ENCODE peak calls at places on chromosomes 6 and 20, in seven cellular contexts. One of them, this sample, is unnamed.

GRCh38 chr6:90818163-90818562 is 231.3 kb upstream of the MAP3K7 start:
- DNase-seq in upper lobe of right lung: no peak
- DNase-seq in heart right ventricle: no peak
- DNase-seq in ascending aorta: no peak
- DNase-seq in NT2/D1: no peak
- DNase-seq in heart left ventricle: no peak
- DNase-seq in colonic mucosa: no peak
- DNase-seq in this sample: no peak

GRCh38 chr20:13851279-13851678 is 66.5 kb downstream of the NDUFAF5 start:
- DNase-seq in heart left ventricle: no peak
- DNase-seq in upper lobe of right lung: no peak
- DNase-seq in ascending aorta: no peak
- DNase-seq in NT2/D1: no peak
- DNase-seq in heart right ventricle: no peak
- DNase-seq in colonic mucosa: no peak
- DNase-seq in this sample: no peak

GRCh38 chr6:30885999-30886896 is 1.9 kb downstream of the DDR1 start:
- DNase-seq in colonic mucosa: peak; percentile 74
- DNase-seq in upper lobe of right lung: peak; percentile 59
- DNase-seq in ascending aorta: peak; percentile 65
- DNase-seq in NT2/D1: peak; percentile 90
- DNase-seq in heart right ventricle: no peak
- DNase-seq in heart left ventricle: peak; percentile 69
- DNase-seq in this sample: peak; percentile 86

GRCh38 chr6:12258191-12258590 is 32.0 kb upstream of the EDN1 start:
- DNase-seq in heart right ventricle: no peak
- DNase-seq in ascending aorta: no peak
- DNase-seq in NT2/D1: no peak
- DNase-seq in upper lobe of right lung: no peak
- DNase-seq in heart left ventricle: no peak
- DNase-seq in colonic mucosa: no peak
- DNase-seq in this sample: no peak

GRCh38 chr6:143176090-143177021 is 115.7 kb downstream of the AIG1 start:
- DNase-seq in colonic mucosa: no peak
- DNase-seq in heart left ventricle: no peak
- DNase-seq in heart right ventricle: no peak
- DNase-seq in upper lobe of right lung: no peak
- DNase-seq in ascending aorta: no peak
- DNase-seq in NT2/D1: no peak
- DNase-seq in this sample: no peak

GRCh38 chr6:74936886-74937285 is 269.0 kb downstream of the COL12A1 start:
- DNase-seq in colonic mucosa: no peak
- DNase-seq in heart left ventricle: no peak
- DNase-seq in ascending aorta: no peak
- DNase-seq in NT2/D1: no peak
- DNase-seq in upper lobe of right lung: no peak
- DNase-seq in heart right ventricle: no peak
- DNase-seq in this sample: no peak

GRCh38 chr20:14992071-14992654 is 654.8 kb upstream of the FLRT3 start:
- DNase-seq in ascending aorta: no peak
- DNase-seq in NT2/D1: no peak
- DNase-seq in heart left ventricle: no peak
- DNase-seq in heart right ventricle: no peak
- DNase-seq in upper lobe of right lung: no peak
- DNase-seq in colonic mucosa: no peak
- DNase-seq in this sample: no peak

GRCh38 chr20:19833395-19833794 is 75.3 kb downstream of the RIN2 start:
- DNase-seq in ascending aorta: no peak
- DNase-seq in heart left ventricle: no peak
- DNase-seq in NT2/D1: no peak
- DNase-seq in colonic mucosa: no peak
- DNase-seq in upper lobe of right lung: no peak
- DNase-seq in heart right ventricle: no peak
- DNase-seq in this sample: no peak

GRCh38 chr20:46622125-46622524 is 29.1 kb downstream of the SLC13A3 start:
- DNase-seq in NT2/D1: peak; percentile 43
- DNase-seq in colonic mucosa: no peak
- DNase-seq in heart right ventricle: no peak
- DNase-seq in upper lobe of right lung: no peak
- DNase-seq in heart left ventricle: no peak
- DNase-seq in ascending aorta: no peak
- DNase-seq in this sample: no peak

GRCh38 chr6:79864421-79864820 is 82.9 kb downstream of the ELOVL4 start:
- DNase-seq in heart left ventricle: no peak
- DNase-seq in colonic mucosa: no peak
- DNase-seq in upper lobe of right lung: no peak
- DNase-seq in heart right ventricle: no peak
- DNase-seq in NT2/D1: no peak
- DNase-seq in ascending aorta: no peak
- DNase-seq in this sample: no peak

GRCh38 chr6:127178746-127179145 is 60.3 kb downstream of the RSPO3 start:
- DNase-seq in heart right ventricle: no peak
- DNase-seq in upper lobe of right lung: no peak
- DNase-seq in NT2/D1: no peak
- DNase-seq in colonic mucosa: no peak
- DNase-seq in ascending aorta: no peak
- DNase-seq in heart left ventricle: no peak
- DNase-seq in this sample: no peak

GRCh38 chr6:79874531-79875132 is 72.7 kb downstream of the ELOVL4 start:
- DNase-seq in heart right ventricle: no peak
- DNase-seq in upper lobe of right lung: no peak
- DNase-seq in NT2/D1: no peak
- DNase-seq in heart left ventricle: no peak
- DNase-seq in colonic mucosa: no peak
- DNase-seq in ascending aorta: no peak
- DNase-seq in this sample: no peak

GRCh38 chr20:25389858-25390537 is 637 bp downstream of the ABHD12 start:
- DNase-seq in heart right ventricle: peak; percentile 18
- DNase-seq in colonic mucosa: peak; percentile 40
- DNase-seq in upper lobe of right lung: peak; percentile 80
- DNase-seq in heart left ventricle: peak; percentile 37
- DNase-seq in ascending aorta: peak; percentile 66
- DNase-seq in NT2/D1: no peak
- DNase-seq in this sample: peak; percentile 78

GRCh38 chr20:37526238-37526838 is 1.3 kb downstream of the BLCAP start:
- DNase-seq in colonic mucosa: peak; percentile 57
- DNase-seq in heart left ventricle: no peak
- DNase-seq in heart right ventricle: peak; percentile 50
- DNase-seq in upper lobe of right lung: no peak
- DNase-seq in ascending aorta: peak; percentile 59
- DNase-seq in NT2/D1: peak; percentile 81
- DNase-seq in this sample: peak; percentile 64

GRCh38 chr6:4359108-4359710 is 223.8 kb upstream of the ECI2 start:
- DNase-seq in heart left ventricle: no peak
- DNase-seq in ascending aorta: no peak
- DNase-seq in NT2/D1: no peak
- DNase-seq in upper lobe of right lung: no peak
- DNase-seq in heart right ventricle: no peak
- DNase-seq in colonic mucosa: no peak
- DNase-seq in this sample: no peak

GRCh38 chr20:46013826-46014516 is 5.3 kb downstream of the MMP9 start:
- DNase-seq in heart left ventricle: peak; percentile 38
- DNase-seq in colonic mucosa: peak; percentile 56
- DNase-seq in heart right ventricle: no peak
- DNase-seq in ascending aorta: no peak
- DNase-seq in upper lobe of right lung: peak; percentile 82
- DNase-seq in NT2/D1: no peak
- DNase-seq in this sample: peak; percentile 74

GRCh38 chr6:44503471-44503870 is 116.0 kb downstream of the CDC5L start:
- DNase-seq in NT2/D1: no peak
- DNase-seq in upper lobe of right lung: no peak
- DNase-seq in ascending aorta: no peak
- DNase-seq in colonic mucosa: no peak
- DNase-seq in heart right ventricle: no peak
- DNase-seq in heart left ventricle: no peak
- DNase-seq in this sample: no peak

GRCh38 chr6:113642714-113643442 is 214.3 kb upstream of the MARCKS start:
- DNase-seq in heart right ventricle: no peak
- DNase-seq in NT2/D1: no peak
- DNase-seq in colonic mucosa: peak; percentile 95
- DNase-seq in ascending aorta: no peak
- DNase-seq in heart left ventricle: no peak
- DNase-seq in upper lobe of right lung: no peak
- DNase-seq in this sample: no peak

GRCh38 chr20:63124092-63124781 is 91.7 kb downstream of the YTHDF1 start:
- DNase-seq in heart left ventricle: peak; percentile 14
- DNase-seq in heart right ventricle: no peak
- DNase-seq in upper lobe of right lung: peak; percentile 28
- DNase-seq in colonic mucosa: no peak
- DNase-seq in ascending aorta: peak; percentile 47
- DNase-seq in NT2/D1: no peak
- DNase-seq in this sample: peak; percentile 44

DNA sequence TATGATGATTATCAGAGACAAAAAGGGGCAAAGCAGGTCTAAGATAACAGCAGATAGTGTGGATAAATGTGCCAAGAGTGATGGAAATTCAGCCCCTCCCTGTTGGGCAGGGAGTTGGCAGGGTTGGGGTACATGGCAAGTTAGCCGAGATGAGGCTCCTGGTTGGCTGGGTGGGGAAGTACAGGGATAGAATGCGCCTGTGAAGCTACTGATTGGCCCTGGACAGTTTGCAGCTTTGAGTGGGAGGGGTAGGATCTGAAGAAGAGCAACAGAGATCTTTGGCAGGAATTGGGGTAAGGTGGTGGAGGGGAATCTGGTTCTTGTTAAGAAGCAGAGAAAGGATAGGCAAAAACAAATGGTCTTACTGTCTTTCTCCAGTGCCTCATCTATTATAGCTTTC is 86.6 kb upstream of the CARMIL1 start:
- DNase-seq in NT2/D1: no peak
- DNase-seq in colonic mucosa: no peak
- DNase-seq in ascending aorta: no peak
- DNase-seq in heart left ventricle: no peak
- DNase-seq in upper lobe of right lung: no peak
- DNase-seq in heart right ventricle: no peak
- DNase-seq in this sample: no peak
- H3K4me3 ChIP-seq in NT2/D1: no peak overlapping the region
- H3K4me3 ChIP-seq in colonic mucosa: no peak overlapping the region
- H3K4me3 ChIP-seq in ascending aorta: no peak overlapping the region
- H3K4me3 ChIP-seq in heart left ventricle: no peak overlapping the region
- H3K4me3 ChIP-seq in upper lobe of right lung: no peak overlapping the region
- H3K4me3 ChIP-seq in heart right ventricle: no peak overlapping the region
- H3K4me3 ChIP-seq in this sample: no peak overlapping the region

DNA sequence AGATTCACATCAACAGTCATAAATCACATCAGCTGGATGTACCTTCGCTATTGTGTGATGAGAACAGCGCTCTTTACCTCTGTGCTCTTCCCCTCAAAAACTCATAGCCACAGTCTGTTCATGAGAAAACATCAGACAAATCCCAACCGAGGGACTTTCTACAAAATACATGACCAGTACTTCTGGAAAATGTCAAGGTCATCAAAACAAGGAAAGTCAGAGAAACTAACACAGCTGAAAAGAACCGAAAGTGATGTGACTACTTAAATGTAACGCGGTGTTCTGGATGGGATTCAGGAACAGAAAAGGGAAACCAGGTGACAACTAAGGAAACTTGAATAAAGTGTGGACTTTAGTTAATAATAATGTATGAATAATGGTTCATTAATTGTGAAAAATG is 112.0 kb upstream of the CBLN4 start:
- DNase-seq in colonic mucosa: no peak
- DNase-seq in upper lobe of right lung: no peak
- DNase-seq in ascending aorta: no peak
- DNase-seq in heart right ventricle: no peak
- DNase-seq in NT2/D1: no peak
- DNase-seq in heart left ventricle: no peak
- DNase-seq in this sample: no peak
- H3K9me3 ChIP-seq in colonic mucosa: no peaks in the 10 kb centered on the region
- H3K9me3 ChIP-seq in upper lobe of right lung: no peaks in the 10 kb centered on the region
- H3K9me3 ChIP-seq in ascending aorta: no peaks in the 10 kb centered on the region
- H3K9me3 ChIP-seq in heart right ventricle: no peaks in the 10 kb centered on the region
- H3K9me3 ChIP-seq in NT2/D1: no peaks in the 10 kb centered on the region
- H3K9me3 ChIP-seq in heart left ventricle: no peaks in the 10 kb centered on the region
- H3K9me3 ChIP-seq in this sample: no peaks in the 10 kb centered on the region

DNA sequence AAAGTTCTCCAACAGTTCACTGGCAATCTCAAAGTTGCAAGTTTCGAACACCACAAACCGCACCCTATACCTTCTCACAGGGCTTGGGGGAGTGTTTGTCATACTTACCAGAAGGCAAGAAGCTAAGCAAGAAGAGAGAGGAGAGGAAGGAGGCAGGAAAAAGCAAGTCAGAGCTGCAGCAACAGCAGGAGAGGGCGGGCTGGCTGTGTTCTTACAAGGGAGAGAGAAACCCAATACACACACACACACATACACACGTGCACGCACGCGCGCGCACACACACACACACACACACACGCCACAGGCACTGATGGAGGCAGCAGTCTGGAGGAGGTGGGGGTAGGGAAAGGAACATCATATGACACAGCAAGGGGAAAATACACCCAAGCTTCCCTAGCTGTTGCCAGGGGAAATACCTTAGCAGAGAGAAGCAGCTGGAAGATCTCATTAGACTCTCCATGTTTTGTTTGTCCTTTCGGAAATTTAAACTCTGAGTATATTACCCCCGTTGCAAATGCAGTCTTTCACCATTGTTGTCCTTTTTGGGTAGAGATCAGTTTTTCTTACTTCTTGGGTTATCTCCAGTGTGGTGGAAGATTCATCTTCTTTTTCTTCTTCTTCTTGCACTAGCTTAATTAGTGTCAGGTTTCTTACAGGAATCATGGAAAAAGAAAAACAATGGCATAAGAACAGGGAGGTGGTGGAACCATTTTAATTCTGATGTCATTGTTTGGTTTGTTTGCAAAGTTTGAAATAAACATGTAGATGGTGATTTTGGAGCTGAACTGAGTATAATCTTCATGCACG is at the start of gene TXLNB:
- DNase-seq in heart right ventricle: peak; percentile 82
- DNase-seq in colonic mucosa: peak; percentile 65
- DNase-seq in NT2/D1: no peak
- DNase-seq in upper lobe of right lung: peak; percentile 79
- DNase-seq in ascending aorta: peak; percentile 84
- DNase-seq in heart left ventricle: peak; percentile 87
- DNase-seq in this sample: peak; percentile 70
- H3K4me3 ChIP-seq in heart right ventricle: peak within 1 kb of the TSS; percentile 52
- H3K4me3 ChIP-seq in colonic mucosa: no peak within 1 kb of the TSS
- H3K4me3 ChIP-seq in NT2/D1: no peak within 1 kb of the TSS
- H3K4me3 ChIP-seq in upper lobe of right lung: peak within 1 kb of the TSS; percentile 2
- H3K4me3 ChIP-seq in ascending aorta: peak within 1 kb of the TSS; percentile 23
- H3K4me3 ChIP-seq in heart left ventricle: peak within 1 kb of the TSS; percentile 52
- H3K4me3 ChIP-seq in this sample: peak within 1 kb of the TSS; percentile 46

GRCh38 chr6:157569543-157569942 is 188.6 kb downstream of the ZDHHC14 start:
- DNase-seq in heart right ventricle: no peak
- DNase-seq in colonic mucosa: no peak
- DNase-seq in upper lobe of right lung: no peak
- DNase-seq in NT2/D1: no peak
- DNase-seq in heart left ventricle: no peak
- DNase-seq in ascending aorta: no peak
- DNase-seq in this sample: no peak

GRCh38 chr6:157570752-157571151 is 189.8 kb downstream of the ZDHHC14 start:
- DNase-seq in upper lobe of right lung: no peak
- DNase-seq in NT2/D1: no peak
- DNase-seq in ascending aorta: no peak
- DNase-seq in heart right ventricle: no peak
- DNase-seq in heart left ventricle: no peak
- DNase-seq in colonic mucosa: no peak
- DNase-seq in this sample: no peak

GRCh38 chr6:157570104-157570503 is 189.1 kb downstream of the ZDHHC14 start:
- DNase-seq in NT2/D1: no peak
- DNase-seq in colonic mucosa: no peak
- DNase-seq in upper lobe of right lung: no peak
- DNase-seq in ascending aorta: no peak
- DNase-seq in heart right ventricle: no peak
- DNase-seq in heart left ventricle: no peak
- DNase-seq in this sample: no peak

GRCh38 chr6:157571269-157571668 is 190.3 kb downstream of the ZDHHC14 start:
- DNase-seq in ascending aorta: no peak
- DNase-seq in colonic mucosa: no peak
- DNase-seq in heart right ventricle: no peak
- DNase-seq in upper lobe of right lung: no peak
- DNase-seq in NT2/D1: no peak
- DNase-seq in heart left ventricle: no peak
- DNase-seq in this sample: no peak

GRCh38 chr6:157568702-157569101 is 187.7 kb downstream of the ZDHHC14 start:
- DNase-seq in heart left ventricle: no peak
- DNase-seq in ascending aorta: no peak
- DNase-seq in heart right ventricle: no peak
- DNase-seq in colonic mucosa: no peak
- DNase-seq in upper lobe of right lung: no peak
- DNase-seq in NT2/D1: no peak
- DNase-seq in this sample: no peak
- H3K9me3 ChIP-seq in heart left ventricle: no peaks in the 10 kb centered on the region
- H3K9me3 ChIP-seq in ascending aorta: no peaks in the 10 kb centered on the region
- H3K9me3 ChIP-seq in heart right ventricle: peaks cover 7% of the 10 kb centered on the region
- H3K9me3 ChIP-seq in colonic mucosa: no peaks in the 10 kb centered on the region
- H3K9me3 ChIP-seq in upper lobe of right lung: no peaks in the 10 kb centered on the region
- H3K9me3 ChIP-seq in NT2/D1: peaks cover 5% of the 10 kb centered on the region
- H3K9me3 ChIP-seq in this sample: no peaks in the 10 kb centered on the region

This sample was measured in right cardiac atrium.